ENCODE peak calls at places on chromosomes 3 and 15, in five cellular contexts. W is thoracic aorta, M is PC-3, U is heart left ventricle, D is prostate gland. R is an unnamed sample. For H3K36me3, the result is how much of the 10 kb centered on the place peaks cover.

GRCh38 chr3:122562923-122563716 is 980 bp downstream of the PARP9 start:
- DNase-seq in U (no peak), W (no peak), M (no peak), D (no peak), R (peak)

GRCh38 chr3:127448671-127449070 is 141.9 kb downstream of the TPRA1 start:
- DNase-seq in M (no peak), U (no peak), W (no peak), D (no peak), R (no peak)

GRCh38 chr3:184015381-184016019 is 2.2 kb downstream of the ABCC5 start:
- DNase-seq in M (no peak), D (no peak), U (peak), W (no peak), R (no peak)

GRCh38 chr3:188294823-188295487 is 141.0 kb downstream of the LPP start:
- DNase-seq in M (peak), D (peak), U (no peak), W (no peak), R (peak)

GRCh38 chr3:173639098-173639497 is 241.6 kb downstream of the NLGN1 start:
- DNase-seq in M (no peak), W (no peak), D (no peak), U (no peak), R (no peak)

GRCh38 chr3:127389415-127389814 is 101.6 kb upstream of the PRR20G start:
- DNase-seq in U (no peak), D (no peak), W (no peak), M (peak), R (no peak)

GRCh38 chr15:91921188-91921820 is 67.8 kb downstream of the SLCO3A1 start:
- DNase-seq in U (no peak), D (no peak), W (no peak), M (no peak), R (no peak)

GRCh38 chr3:157115069-157116006 is 44.6 kb downstream of the CCNL1 start:
- DNase-seq in W (no peak), D (no peak), U (no peak), M (peak), R (no peak)

GRCh38 chr3:111577798-111578685 is 17.1 kb downstream of the ZBED2 start:
- DNase-seq in M (peak), W (no peak), D (no peak), U (no peak), R (peak)

GRCh38 chr15:80093854-80094418 is 34.5 kb downstream of the ZFAND6 start:
- DNase-seq in W (no peak), M (peak), D (peak), U (peak), R (no peak)

GRCh38 chr3:105232536-105232935 is 134.2 kb upstream of the ALCAM start:
- DNase-seq in W (no peak), M (no peak), U (no peak), D (no peak), R (no peak)

GRCh38 chr3:127709320-127710060 is 36.7 kb downstream of the ABTB1 start:
- DNase-seq in U (no peak), D (no peak), M (no peak), W (no peak), R (peak)

GRCh38 chr3:142705256-142705655 is 18.6 kb upstream of the TRPC1 start:
- DNase-seq in M (no peak), D (no peak), W (no peak), U (no peak), R (no peak)

GRCh38 chr3:170419301-170420087 is 826 bp downstream of the CLDN11 start:
- DNase-seq in M (no peak), W (no peak), U (peak), D (no peak), R (peak)

GRCh38 chr3:197454014-197454413 is 101.8 kb downstream of the BDH1 start:
- DNase-seq in M (peak), D (no peak), W (no peak), U (no peak), R (no peak)

GRCh38 chr15:88975891-88976290 is 62.7 kb upstream of the MFGE8 start:
- DNase-seq in W (no peak), D (no peak), U (no peak), M (no peak), R (no peak)

GRCh38 chr3:80079886-80080285 is 312.1 kb upstream of the ROBO1 start:
- DNase-seq in M (no peak), U (no peak), W (no peak), D (no peak), R (no peak)

GRCh38 chr15:55126111-55126510 is 70.6 kb downstream of the RSL24D1 start:
- DNase-seq in U (no peak), D (no peak), W (no peak), M (no peak), R (no peak)

GRCh38 chr15:100053476-100054121 is 288.2 kb downstream of the ADAMTS17 start:
- DNase-seq in M (no peak), W (no peak), D (no peak), U (no peak), R (peak)

GRCh38 chr3:14141602-14142315 is 16.9 kb downstream of the TMEM43 start:
- DNase-seq in U (peak), D (no peak), W (no peak), M (no peak), R (no peak)

GRCh38 chr3:101381809-101382208 is 61.4 kb upstream of the IMPG2 start:
- DNase-seq in W (no peak), D (no peak), U (no peak), M (peak), R (no peak)

GRCh38 chr3:54659347-54659746 is 268.5 kb downstream of the LRTM1 start:
- DNase-seq in U (no peak), M (no peak), D (no peak), W (no peak), R (no peak)

GRCh38 chr3:56988458-56988857 is 72.0 kb upstream of the SPATA12 start:
- DNase-seq in D (no peak), W (no peak), U (peak), M (no peak), R (no peak)

DNA sequence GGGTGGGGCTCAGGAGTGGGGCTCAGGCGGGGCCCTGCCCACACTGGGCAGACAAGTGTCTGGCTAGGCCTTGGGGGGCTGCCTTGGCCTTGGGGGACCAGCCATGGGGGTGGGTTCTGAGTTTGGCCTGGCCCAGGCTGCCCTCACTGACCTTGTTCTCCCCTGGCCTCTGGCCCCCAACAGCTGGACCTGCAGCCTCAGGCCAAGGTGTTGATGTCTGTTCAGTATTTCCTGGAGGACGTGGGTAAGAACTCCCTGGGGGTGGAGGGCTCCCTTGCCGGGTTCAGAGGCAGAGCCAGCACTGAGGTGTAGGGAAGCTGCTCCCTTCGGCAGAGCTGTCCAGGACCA is 20.0 kb downstream of the PRKCD start:
- DNase-seq in D (no peak), U (no peak), W (no peak), M (no peak), R (peak)
- H3K36me3 ChIP-seq in D (under half), U (half or more), W (half or more), M (under half), R (under half)

GRCh38 chr3:114847564-114847963 is 299.5 kb downstream of the ZBTB20 start:
- DNase-seq in M (no peak), D (no peak), W (no peak), U (no peak), R (no peak)

GRCh38 chr3:114848087-114848486 is 299.0 kb downstream of the ZBTB20 start:
- DNase-seq in U (no peak), M (no peak), W (no peak), D (no peak), R (no peak)

GRCh38 chr3:114848643-114849350 is 298.3 kb downstream of the ZBTB20 start:
- DNase-seq in U (no peak), M (no peak), D (no peak), W (no peak), R (no peak)

GRCh38 chr3:114852974-114853373 is 294.1 kb downstream of the ZBTB20 start:
- DNase-seq in D (no peak), M (no peak), U (no peak), W (no peak), R (no peak)

DNA sequence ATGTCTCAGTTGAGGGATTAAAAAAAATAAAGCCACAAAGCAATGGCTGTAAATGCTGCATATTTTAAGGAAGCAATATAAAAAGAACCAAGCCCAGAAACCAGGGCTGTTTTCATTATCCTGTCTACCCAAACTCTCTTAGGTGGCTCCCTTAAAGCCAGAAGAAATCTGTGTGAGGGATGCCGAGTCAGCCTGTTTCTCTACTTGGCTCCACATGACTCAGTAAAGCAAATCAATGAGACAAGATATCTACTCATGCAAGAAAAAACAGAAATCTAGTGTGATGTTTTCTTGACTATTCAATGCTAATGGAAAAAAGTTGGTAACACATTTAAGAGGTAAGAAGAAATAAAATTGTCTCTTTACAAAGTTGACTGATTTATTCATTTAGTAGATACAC is 296.2 kb downstream of the ZBTB20 start:
- DNase-seq in W (no peak), U (no peak), D (no peak), M (no peak), R (peak)
- H3K27ac ChIP-seq in W (no peak), U (no peak), D (no peak), M (no peak), R (no peak)

DNA sequence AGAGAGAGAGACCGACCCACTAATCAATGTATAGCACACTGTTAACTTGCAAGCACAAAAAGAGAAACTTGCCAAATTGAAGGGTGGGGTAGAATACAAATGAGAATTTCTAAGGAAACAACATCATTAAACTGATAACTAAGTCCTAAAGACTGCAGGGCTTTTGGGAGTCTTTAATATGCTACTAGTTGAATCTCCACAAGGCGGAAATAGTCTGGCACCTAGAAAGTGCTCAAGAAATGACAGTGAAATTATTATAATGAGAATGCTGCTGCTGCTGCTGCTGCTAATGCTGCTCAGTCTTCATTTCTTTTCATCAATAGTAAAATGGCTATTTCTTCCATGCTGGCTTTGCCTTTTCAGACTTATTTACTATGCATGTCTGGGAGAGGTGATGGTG is 91.8 kb downstream of the BTD start:
- DNase-seq in M (peak), W (no peak), D (no peak), U (no peak), R (no peak)
- H3K36me3 ChIP-seq in M (under half), W (under half), D (under half), U (half or more), R (half or more)

GRCh38 chr15:36024066-36024465 is 478.1 kb upstream of the DPH6 start:
- DNase-seq in M (no peak), W (no peak), D (no peak), U (peak), R (no peak)
- H3K27ac ChIP-seq in M (no peak), W (no peak), D (no peak), U (no peak), R (no peak)

DNA sequence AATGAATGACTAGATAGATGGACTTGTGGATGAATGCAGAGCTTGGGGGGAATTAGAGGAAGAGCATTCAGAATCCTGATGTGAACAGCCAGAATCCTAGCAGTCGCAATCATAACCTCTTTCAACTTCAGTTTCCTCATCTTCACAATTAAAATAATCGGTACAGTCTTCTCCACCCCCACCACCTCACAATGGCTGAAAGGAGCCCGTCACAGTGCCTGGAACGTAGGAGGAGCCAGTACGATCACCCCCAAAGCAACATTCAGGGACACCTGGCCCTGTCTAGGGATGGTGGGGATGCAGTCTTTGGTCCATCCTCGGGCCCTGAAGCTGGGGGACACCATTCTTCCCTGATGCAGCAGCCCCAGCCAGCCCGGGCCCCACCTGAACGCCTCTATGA is 80.4 kb upstream of the RPL32 start:
- DNase-seq in W (no peak), M (no peak), D (no peak), U (no peak), R (no peak)
- H3K36me3 ChIP-seq in W (half or more), M (under half), D (half or more), U (half or more), R (under half)

DNA sequence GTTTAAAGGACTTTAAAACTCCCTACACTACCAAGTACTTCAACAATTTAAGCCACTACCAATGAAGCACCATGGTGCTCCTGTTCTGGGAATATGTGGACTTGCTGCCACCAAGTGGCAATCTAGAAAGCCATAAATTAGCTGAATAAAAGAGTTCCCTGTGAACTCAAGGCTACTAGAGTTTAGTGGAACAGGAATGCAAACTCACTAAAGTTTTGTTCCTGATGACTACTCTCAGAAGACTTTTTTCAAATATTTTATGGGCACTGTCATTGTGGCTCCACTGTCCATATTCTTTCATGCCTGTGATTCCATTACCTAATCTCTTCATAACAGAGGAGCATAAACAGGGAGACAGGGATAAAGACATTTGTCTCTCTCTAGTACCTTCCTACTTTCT is 63.9 kb downstream of the TMCC1 start:
- DNase-seq in D (peak), W (no peak), U (peak), M (peak), R (peak)
- H3K27ac ChIP-seq in D (no peak), W (no peak), U (no peak), M (no peak), R (peak)

GRCh38 chr15:25053000-25053815 is 98.4 kb downstream of the SNRPN start:
- DNase-seq in M (no peak), D (no peak), U (no peak), W (no peak), R (peak)
- H3K36me3 ChIP-seq in M (half or more), D (half or more), U (half or more), W (half or more), R (half or more)

GRCh38 chr3:52036222-52036694 is 20.1 kb downstream of the DUSP7 start:
- DNase-seq in M (no peak), W (no peak), U (no peak), D (no peak), R (no peak)
- H3K27ac ChIP-seq in M (no peak), W (no peak), U (no peak), D (no peak), R (no peak)

DNA sequence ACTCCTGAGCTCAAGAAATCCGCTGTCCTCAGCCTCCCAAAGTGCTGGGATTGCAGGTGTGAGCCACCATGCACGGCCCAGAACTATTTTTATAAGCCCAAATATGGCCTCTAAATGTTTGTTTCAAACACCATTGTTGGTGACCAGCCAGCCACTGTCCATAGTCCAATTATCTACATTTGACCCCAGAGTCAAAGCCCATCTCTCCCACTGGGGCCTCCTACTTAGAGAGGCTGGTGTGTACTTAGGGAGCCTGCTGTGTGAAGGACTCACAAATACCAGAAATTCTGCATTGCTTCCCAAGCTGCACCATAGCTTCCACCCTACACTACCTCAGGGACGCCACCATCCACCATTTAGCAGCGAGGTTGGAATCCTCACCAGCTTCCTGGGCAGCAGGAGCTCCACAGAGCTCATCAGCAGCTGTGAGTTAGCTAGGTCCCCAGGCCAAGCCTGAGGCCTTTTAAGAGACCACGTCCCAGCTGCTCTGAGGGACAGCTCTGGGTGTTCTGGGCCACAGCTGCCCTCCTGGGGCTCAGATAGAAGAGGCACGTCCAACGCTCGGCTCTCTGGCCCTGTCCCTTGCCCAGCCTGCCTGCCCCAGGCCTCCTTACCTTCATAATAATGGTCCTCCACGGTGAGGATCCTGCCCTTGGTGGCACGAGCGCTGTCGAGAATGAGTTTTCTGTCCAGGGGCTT is 29.5 kb downstream of the TKT start:
- DNase-seq in M (no peak), U (no peak), W (no peak), D (no peak), R (no peak)
- H3K36me3 ChIP-seq in M (half or more), U (half or more), W (half or more), D (under half), R (half or more)